ENCODE peak calls at places on chromosomes 7 and 10, in four cellular contexts. One of them, this sample, is unnamed.

GRCh38 chr7:1670894-1671875 is 1.1 kb downstream of the ELFN1 start:
- DNase-seq in ACHN: no peak
- DNase-seq in NCI-H146: no peak
- DNase-seq in stimulated activated CD8-positive, alpha-beta memory T cell treated with anti-CD3 and anti-CD28 coated beads, Interleukin-7, amount 100 ng/mL, for 48 hours: no peak
- DNase-seq in this sample: no peak

GRCh38 chr7:47670738-47671137 is 88.8 kb upstream of the TNS3 start:
- DNase-seq in stimulated activated CD8-positive, alpha-beta memory T cell treated with anti-CD3 and anti-CD28 coated beads, Interleukin-7, amount 100 ng/mL, for 48 hours: no peak
- DNase-seq in NCI-H146: no peak
- DNase-seq in ACHN: no peak
- DNase-seq in this sample: no peak

GRCh38 chr10:100364147-100364546 is 17.1 kb downstream of the SCD start:
- DNase-seq in stimulated activated CD8-positive, alpha-beta memory T cell treated with anti-CD3 and anti-CD28 coated beads, Interleukin-7, amount 100 ng/mL, for 48 hours: no peak
- DNase-seq in ACHN: no peak
- DNase-seq in NCI-H146: no peak
- DNase-seq in this sample: no peak

GRCh38 chr7:35727571-35727970 is 32.6 kb upstream of the HERPUD2 start:
- DNase-seq in NCI-H146: no peak
- DNase-seq in stimulated activated CD8-positive, alpha-beta memory T cell treated with anti-CD3 and anti-CD28 coated beads, Interleukin-7, amount 100 ng/mL, for 48 hours: peak
- DNase-seq in ACHN: no peak
- DNase-seq in this sample: no peak

GRCh38 chr10:88063861-88064521 is 200.6 kb downstream of the PTEN start:
- DNase-seq in ACHN: no peak
- DNase-seq in stimulated activated CD8-positive, alpha-beta memory T cell treated with anti-CD3 and anti-CD28 coated beads, Interleukin-7, amount 100 ng/mL, for 48 hours: no peak
- DNase-seq in NCI-H146: no peak
- DNase-seq in this sample: no peak

GRCh38 chr7:113085781-113086390 is 741 bp downstream of the GPR85 start:
- DNase-seq in NCI-H146: peak
- DNase-seq in stimulated activated CD8-positive, alpha-beta memory T cell treated with anti-CD3 and anti-CD28 coated beads, Interleukin-7, amount 100 ng/mL, for 48 hours: no peak
- DNase-seq in ACHN: peak
- DNase-seq in this sample: peak

GRCh38 chr7:149209518-149210269 is 14.3 kb downstream of the ZNF282 start:
- DNase-seq in NCI-H146: no peak
- DNase-seq in ACHN: peak
- DNase-seq in stimulated activated CD8-positive, alpha-beta memory T cell treated with anti-CD3 and anti-CD28 coated beads, Interleukin-7, amount 100 ng/mL, for 48 hours: peak
- DNase-seq in this sample: peak

GRCh38 chr7:44290250-44290616 is 35.2 kb downstream of the CAMK2B start:
- DNase-seq in NCI-H146: no peak
- DNase-seq in ACHN: no peak
- DNase-seq in stimulated activated CD8-positive, alpha-beta memory T cell treated with anti-CD3 and anti-CD28 coated beads, Interleukin-7, amount 100 ng/mL, for 48 hours: no peak
- DNase-seq in this sample: no peak

GRCh38 chr10:35493196-35494118 is 111.7 kb upstream of the GJD4 start:
- DNase-seq in ACHN: no peak
- DNase-seq in stimulated activated CD8-positive, alpha-beta memory T cell treated with anti-CD3 and anti-CD28 coated beads, Interleukin-7, amount 100 ng/mL, for 48 hours: no peak
- DNase-seq in NCI-H146: no peak
- DNase-seq in this sample: no peak

GRCh38 chr7:135745702-135746312 is 2.8 kb downstream of the FAM180A start:
- DNase-seq in NCI-H146: no peak
- DNase-seq in stimulated activated CD8-positive, alpha-beta memory T cell treated with anti-CD3 and anti-CD28 coated beads, Interleukin-7, amount 100 ng/mL, for 48 hours: no peak
- DNase-seq in ACHN: no peak
- DNase-seq in this sample: no peak

GRCh38 chr10:112365014-112365432 is 8.9 kb upstream of the ACSL5 start:
- DNase-seq in ACHN: no peak
- DNase-seq in stimulated activated CD8-positive, alpha-beta memory T cell treated with anti-CD3 and anti-CD28 coated beads, Interleukin-7, amount 100 ng/mL, for 48 hours: no peak
- DNase-seq in NCI-H146: no peak
- DNase-seq in this sample: no peak

GRCh38 chr7:76133164-76133775 is 68.4 kb upstream of the SRRM3 start:
- DNase-seq in stimulated activated CD8-positive, alpha-beta memory T cell treated with anti-CD3 and anti-CD28 coated beads, Interleukin-7, amount 100 ng/mL, for 48 hours: no peak
- DNase-seq in NCI-H146: no peak
- DNase-seq in ACHN: no peak
- DNase-seq in this sample: no peak

GRCh38 chr10:102643346-102644065 is 773 bp upstream of the TRIM8 start:
- DNase-seq in stimulated activated CD8-positive, alpha-beta memory T cell treated with anti-CD3 and anti-CD28 coated beads, Interleukin-7, amount 100 ng/mL, for 48 hours: peak
- DNase-seq in ACHN: peak
- DNase-seq in NCI-H146: peak
- DNase-seq in this sample: peak

GRCh38 chr7:44177570-44178131 is 11.6 kb downstream of the GCK start:
- DNase-seq in ACHN: peak
- DNase-seq in stimulated activated CD8-positive, alpha-beta memory T cell treated with anti-CD3 and anti-CD28 coated beads, Interleukin-7, amount 100 ng/mL, for 48 hours: no peak
- DNase-seq in NCI-H146: peak
- DNase-seq in this sample: peak

GRCh38 chr10:88186335-88186734 is 322.9 kb downstream of the PTEN start:
- DNase-seq in ACHN: no peak
- DNase-seq in NCI-H146: no peak
- DNase-seq in stimulated activated CD8-positive, alpha-beta memory T cell treated with anti-CD3 and anti-CD28 coated beads, Interleukin-7, amount 100 ng/mL, for 48 hours: no peak
- DNase-seq in this sample: no peak

GRCh38 chr7:112205348-112206237 is 606 bp downstream of the DOCK4 start:
- DNase-seq in stimulated activated CD8-positive, alpha-beta memory T cell treated with anti-CD3 and anti-CD28 coated beads, Interleukin-7, amount 100 ng/mL, for 48 hours: no peak
- DNase-seq in ACHN: peak
- DNase-seq in NCI-H146: peak
- DNase-seq in this sample: peak

GRCh38 chr7:137990251-137990901 is 11.5 kb downstream of the CREB3L2 start:
- DNase-seq in NCI-H146: no peak
- DNase-seq in stimulated activated CD8-positive, alpha-beta memory T cell treated with anti-CD3 and anti-CD28 coated beads, Interleukin-7, amount 100 ng/mL, for 48 hours: no peak
- DNase-seq in ACHN: peak
- DNase-seq in this sample: no peak

GRCh38 chr10:124210263-124210662 is 116.9 kb upstream of the CHST15 start:
- DNase-seq in NCI-H146: peak
- DNase-seq in stimulated activated CD8-positive, alpha-beta memory T cell treated with anti-CD3 and anti-CD28 coated beads, Interleukin-7, amount 100 ng/mL, for 48 hours: no peak
- DNase-seq in ACHN: no peak
- DNase-seq in this sample: no peak

GRCh38 chr10:5559642-5560141 is 34.9 kb downstream of the CALML3 start:
- DNase-seq in stimulated activated CD8-positive, alpha-beta memory T cell treated with anti-CD3 and anti-CD28 coated beads, Interleukin-7, amount 100 ng/mL, for 48 hours: no peak
- DNase-seq in NCI-H146: no peak
- DNase-seq in ACHN: no peak
- DNase-seq in this sample: no peak

GRCh38 chr7:55275291-55276200 is 89.6 kb upstream of the LANCL2 start:
- DNase-seq in NCI-H146: no peak
- DNase-seq in stimulated activated CD8-positive, alpha-beta memory T cell treated with anti-CD3 and anti-CD28 coated beads, Interleukin-7, amount 100 ng/mL, for 48 hours: no peak
- DNase-seq in ACHN: no peak
- DNase-seq in this sample: no peak

GRCh38 chr10:32159264-32159663 is 103.0 kb upstream of the KIF5B start:
- DNase-seq in ACHN: no peak
- DNase-seq in NCI-H146: no peak
- DNase-seq in stimulated activated CD8-positive, alpha-beta memory T cell treated with anti-CD3 and anti-CD28 coated beads, Interleukin-7, amount 100 ng/mL, for 48 hours: no peak
- DNase-seq in this sample: peak

GRCh38 chr7:150983893-150984368 is 5.8 kb upstream of the KCNH2 start:
- DNase-seq in ACHN: peak
- DNase-seq in stimulated activated CD8-positive, alpha-beta memory T cell treated with anti-CD3 and anti-CD28 coated beads, Interleukin-7, amount 100 ng/mL, for 48 hours: no peak
- DNase-seq in NCI-H146: no peak
- DNase-seq in this sample: peak

GRCh38 chr7:129513546-129513945 is 11.2 kb downstream of the SMKR1 start:
- DNase-seq in stimulated activated CD8-positive, alpha-beta memory T cell treated with anti-CD3 and anti-CD28 coated beads, Interleukin-7, amount 100 ng/mL, for 48 hours: no peak
- DNase-seq in NCI-H146: no peak
- DNase-seq in ACHN: no peak
- DNase-seq in this sample: no peak

GRCh38 chr10:63553031-63553430 is 31.8 kb downstream of the REEP3 start:
- DNase-seq in NCI-H146: no peak
- DNase-seq in ACHN: no peak
- DNase-seq in stimulated activated CD8-positive, alpha-beta memory T cell treated with anti-CD3 and anti-CD28 coated beads, Interleukin-7, amount 100 ng/mL, for 48 hours: no peak
- DNase-seq in this sample: no peak

GRCh38 chr7:130096243-130096827 is 26.0 kb downstream of the KLHDC10 start:
- DNase-seq in stimulated activated CD8-positive, alpha-beta memory T cell treated with anti-CD3 and anti-CD28 coated beads, Interleukin-7, amount 100 ng/mL, for 48 hours: no peak
- DNase-seq in ACHN: no peak
- DNase-seq in NCI-H146: no peak
- DNase-seq in this sample: no peak

GRCh38 chr10:12130237-12130872 is 878 bp downstream of the SEC61A2 start:
- DNase-seq in stimulated activated CD8-positive, alpha-beta memory T cell treated with anti-CD3 and anti-CD28 coated beads, Interleukin-7, amount 100 ng/mL, for 48 hours: peak
- DNase-seq in NCI-H146: peak
- DNase-seq in ACHN: peak
- DNase-seq in this sample: peak

GRCh38 chr7:91243591-91244368 is 20.5 kb upstream of the FZD1 start:
- DNase-seq in stimulated activated CD8-positive, alpha-beta memory T cell treated with anti-CD3 and anti-CD28 coated beads, Interleukin-7, amount 100 ng/mL, for 48 hours: no peak
- DNase-seq in NCI-H146: no peak
- DNase-seq in ACHN: peak
- DNase-seq in this sample: peak

GRCh38 chr7:128361463-128362441 is at the start of gene PRRT4:
- DNase-seq in ACHN: peak
- DNase-seq in stimulated activated CD8-positive, alpha-beta memory T cell treated with anti-CD3 and anti-CD28 coated beads, Interleukin-7, amount 100 ng/mL, for 48 hours: no peak
- DNase-seq in NCI-H146: peak
- DNase-seq in this sample: peak

GRCh38 chr7:92504563-92504962 is 23.8 kb downstream of the PEX1 start:
- DNase-seq in stimulated activated CD8-positive, alpha-beta memory T cell treated with anti-CD3 and anti-CD28 coated beads, Interleukin-7, amount 100 ng/mL, for 48 hours: no peak
- DNase-seq in ACHN: no peak
- DNase-seq in NCI-H146: no peak
- DNase-seq in this sample: no peak

GRCh38 chr10:106410331-106410730 is 754.2 kb downstream of the SORCS1 start:
- DNase-seq in ACHN: no peak
- DNase-seq in stimulated activated CD8-positive, alpha-beta memory T cell treated with anti-CD3 and anti-CD28 coated beads, Interleukin-7, amount 100 ng/mL, for 48 hours: no peak
- DNase-seq in NCI-H146: no peak
- DNase-seq in this sample: no peak

GRCh38 chr10:125692246-125692931 is 9.4 kb upstream of the TEX36 start:
- DNase-seq in NCI-H146: no peak
- DNase-seq in stimulated activated CD8-positive, alpha-beta memory T cell treated with anti-CD3 and anti-CD28 coated beads, Interleukin-7, amount 100 ng/mL, for 48 hours: no peak
- DNase-seq in ACHN: no peak
- DNase-seq in this sample: no peak

GRCh38 chr10:71512213-71512745 is 115.6 kb downstream of the CDH23 start:
- DNase-seq in stimulated activated CD8-positive, alpha-beta memory T cell treated with anti-CD3 and anti-CD28 coated beads, Interleukin-7, amount 100 ng/mL, for 48 hours: no peak
- DNase-seq in NCI-H146: no peak
- DNase-seq in ACHN: no peak
- DNase-seq in this sample: no peak

GRCh38 chr7:44158060-44158872 is 17.1 kb upstream of the MYL7 start:
- DNase-seq in stimulated activated CD8-positive, alpha-beta memory T cell treated with anti-CD3 and anti-CD28 coated beads, Interleukin-7, amount 100 ng/mL, for 48 hours: no peak
- DNase-seq in ACHN: no peak
- DNase-seq in NCI-H146: no peak
- DNase-seq in this sample: no peak

GRCh38 chr7:67518580-67518979 is 521.9 kb downstream of the TYW1 start:
- DNase-seq in ACHN: no peak
- DNase-seq in NCI-H146: no peak
- DNase-seq in stimulated activated CD8-positive, alpha-beta memory T cell treated with anti-CD3 and anti-CD28 coated beads, Interleukin-7, amount 100 ng/mL, for 48 hours: no peak
- DNase-seq in this sample: no peak

GRCh38 chr10:43845121-43845520 is 196.4 kb upstream of the ZNF32 start:
- DNase-seq in NCI-H146: no peak
- DNase-seq in ACHN: no peak
- DNase-seq in stimulated activated CD8-positive, alpha-beta memory T cell treated with anti-CD3 and anti-CD28 coated beads, Interleukin-7, amount 100 ng/mL, for 48 hours: no peak
- DNase-seq in this sample: no peak